ENCODE peak calls at places on chromosomes 13 and 19, in four cellular contexts. One of them, this sample, is unnamed.

GRCh38 chr13:35684432-35684831 is 207.9 kb upstream of the MAB21L1 start:
- DNase-seq in nephron progenitor cell: no peak
- DNase-seq in RWPE1: no peak
- DNase-seq in GM12878: no peak
- DNase-seq in this sample: no peak

GRCh38 chr19:43606569-43607229 is 5.2 kb upstream of the SRRM5 start:
- DNase-seq in nephron progenitor cell: no peak
- DNase-seq in RWPE1: peak; percentile 57
- DNase-seq in GM12878: no peak
- DNase-seq in this sample: no peak

GRCh38 chr19:49186108-49186507 is 28.5 kb downstream of the TRPM4 start:
- DNase-seq in nephron progenitor cell: no peak
- DNase-seq in RWPE1: no peak
- DNase-seq in GM12878: no peak
- DNase-seq in this sample: no peak

GRCh38 chr19:38683393-38684077 is 36.1 kb downstream of the ACTN4 start:
- DNase-seq in nephron progenitor cell: no peak
- DNase-seq in RWPE1: peak; percentile 94
- DNase-seq in GM12878: no peak
- DNase-seq in this sample: peak; percentile 68

GRCh38 chr19:1668339-1669123 is 16.1 kb upstream of the TCF3 start:
- DNase-seq in nephron progenitor cell: peak; percentile 41
- DNase-seq in RWPE1: no peak
- DNase-seq in GM12878: no peak
- DNase-seq in this sample: peak; percentile 9

GRCh38 chr13:101433895-101434294 is 17.6 kb upstream of the NALCN start:
- DNase-seq in nephron progenitor cell: no peak
- DNase-seq in RWPE1: no peak
- DNase-seq in GM12878: no peak
- DNase-seq in this sample: no peak

GRCh38 chr13:114077121-114077937 is 55.1 kb downstream of the RASA3 start:
- DNase-seq in nephron progenitor cell: no peak
- DNase-seq in RWPE1: no peak
- DNase-seq in GM12878: no peak
- DNase-seq in this sample: no peak

GRCh38 chr13:50549221-50549942 is 294.1 kb downstream of the DLEU7 start:
- DNase-seq in nephron progenitor cell: no peak
- DNase-seq in RWPE1: no peak
- DNase-seq in GM12878: no peak
- DNase-seq in this sample: no peak

GRCh38 chr19:45677351-45678230 is 9.6 kb downstream of the GIPR start:
- DNase-seq in nephron progenitor cell: peak; percentile 84
- DNase-seq in RWPE1: peak; percentile 87
- DNase-seq in GM12878: peak; percentile 81
- DNase-seq in this sample: peak; percentile 82

GRCh38 chr13:110006304-110006703 is 219.9 kb upstream of the IRS2 start:
- DNase-seq in nephron progenitor cell: no peak
- DNase-seq in RWPE1: peak; percentile 69
- DNase-seq in GM12878: no peak
- DNase-seq in this sample: no peak

GRCh38 chr13:27921421-27921960 is 1.7 kb downstream of the PDX1 start:
- DNase-seq in nephron progenitor cell: no peak
- DNase-seq in RWPE1: no peak
- DNase-seq in GM12878: no peak
- DNase-seq in this sample: no peak

GRCh38 chr19:4676955-4677731 is 7.0 kb upstream of the MYDGF start:
- DNase-seq in nephron progenitor cell: peak; percentile 50
- DNase-seq in RWPE1: peak; percentile 27
- DNase-seq in GM12878: no peak
- DNase-seq in this sample: no peak

GRCh38 chr13:47148543-47148942 is 251.7 kb upstream of the HTR2A start:
- DNase-seq in nephron progenitor cell: no peak
- DNase-seq in RWPE1: no peak
- DNase-seq in GM12878: no peak
- DNase-seq in this sample: no peak

GRCh38 chr19:18433039-18433691 is 4.8 kb downstream of the ISYNA1 start:
- DNase-seq in nephron progenitor cell: peak; percentile 64
- DNase-seq in RWPE1: no peak
- DNase-seq in GM12878: no peak
- DNase-seq in this sample: no peak

GRCh38 chr13:37427843-37428494 is 170.6 kb downstream of the POSTN start:
- DNase-seq in nephron progenitor cell: no peak
- DNase-seq in RWPE1: no peak
- DNase-seq in GM12878: no peak
- DNase-seq in this sample: no peak

GRCh38 chr13:63436288-63436687 is 2020.6 kb upstream of the PCDH20 start:
- DNase-seq in nephron progenitor cell: no peak
- DNase-seq in RWPE1: no peak
- DNase-seq in GM12878: no peak
- DNase-seq in this sample: no peak

GRCh38 chr19:49808762-49809154 is 4.3 kb downstream of the FUZ start:
- DNase-seq in nephron progenitor cell: peak; percentile 99
- DNase-seq in RWPE1: peak; percentile 92
- DNase-seq in GM12878: no peak
- DNase-seq in this sample: peak; percentile 88

GRCh38 chr13:67736646-67737420 is 506.7 kb upstream of the PCDH9 start:
- DNase-seq in nephron progenitor cell: peak; percentile 15
- DNase-seq in RWPE1: no peak
- DNase-seq in GM12878: no peak
- DNase-seq in this sample: peak; percentile 12
- TF ChIP-seq CTCF in nephron progenitor cell: peak; percentile 43
- TF ChIP-seq CTCF in RWPE1: no peak
- TF ChIP-seq CTCF in GM12878: no peak
- TF ChIP-seq CTCF in this sample: peak; percentile 60

GRCh38 chr13:92901739-92902138 is 324.9 kb upstream of the GPC6 start:
- DNase-seq in nephron progenitor cell: no peak
- DNase-seq in RWPE1: no peak
- DNase-seq in GM12878: no peak
- DNase-seq in this sample: no peak

GRCh38 chr13:92900455-92900854 is 326.2 kb upstream of the GPC6 start:
- DNase-seq in nephron progenitor cell: no peak
- DNase-seq in RWPE1: no peak
- DNase-seq in GM12878: no peak
- DNase-seq in this sample: no peak

DNA sequence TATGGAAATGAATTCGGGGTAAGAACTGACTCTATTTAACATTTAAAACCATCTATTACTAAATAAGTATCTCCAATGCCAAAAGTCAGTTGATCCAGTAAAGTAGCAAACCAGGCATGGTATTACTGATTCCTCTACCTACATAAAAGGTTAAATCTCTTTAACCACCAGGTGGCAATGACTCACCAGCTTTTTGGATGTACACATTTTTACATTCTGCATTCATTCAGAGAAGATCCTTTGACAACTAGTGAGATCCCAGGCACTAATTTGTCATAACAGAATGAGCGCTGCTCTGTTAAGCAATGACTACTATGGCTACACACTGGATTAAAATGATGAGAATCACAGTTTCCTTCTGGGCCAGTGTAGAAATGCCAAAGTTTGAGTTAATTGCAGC is 329.8 kb upstream of the GPC6 start:
- DNase-seq in nephron progenitor cell: no peak
- DNase-seq in RWPE1: peak; percentile 4
- DNase-seq in GM12878: no peak
- DNase-seq in this sample: no peak
- TF ChIP-seq CTCF in nephron progenitor cell: peak; percentile 39
- TF ChIP-seq CTCF in RWPE1: no peak
- TF ChIP-seq CTCF in GM12878: no peak
- TF ChIP-seq CTCF in this sample: peak; percentile 64

DNA sequence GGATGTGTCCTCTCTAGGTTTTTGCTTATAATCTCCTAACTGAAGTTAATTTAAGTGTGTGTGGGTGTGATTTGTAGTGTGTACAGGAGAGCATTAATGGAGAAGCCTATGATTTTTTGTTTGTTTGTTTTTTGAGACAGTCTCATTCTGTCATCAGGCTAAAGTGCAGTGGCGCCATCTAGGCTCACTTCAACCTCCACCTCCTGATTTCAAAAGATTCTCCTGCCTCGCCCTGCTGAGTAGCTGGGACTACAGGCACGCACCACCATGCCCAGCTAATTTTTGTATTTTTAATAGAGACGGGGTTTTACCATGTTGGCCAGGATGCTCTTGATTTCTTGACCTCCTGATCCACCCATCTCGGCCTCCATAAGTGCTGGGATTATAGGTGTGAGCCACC is 20.6 kb downstream of the ZNF701 start:
- DNase-seq in nephron progenitor cell: no peak
- DNase-seq in RWPE1: no peak
- DNase-seq in GM12878: no peak
- DNase-seq in this sample: no peak
- TF ChIP-seq CTCF in nephron progenitor cell: no peak
- TF ChIP-seq CTCF in RWPE1: no peak
- TF ChIP-seq CTCF in GM12878: peak; percentile 17
- TF ChIP-seq CTCF in this sample: peak; percentile 25

DNA sequence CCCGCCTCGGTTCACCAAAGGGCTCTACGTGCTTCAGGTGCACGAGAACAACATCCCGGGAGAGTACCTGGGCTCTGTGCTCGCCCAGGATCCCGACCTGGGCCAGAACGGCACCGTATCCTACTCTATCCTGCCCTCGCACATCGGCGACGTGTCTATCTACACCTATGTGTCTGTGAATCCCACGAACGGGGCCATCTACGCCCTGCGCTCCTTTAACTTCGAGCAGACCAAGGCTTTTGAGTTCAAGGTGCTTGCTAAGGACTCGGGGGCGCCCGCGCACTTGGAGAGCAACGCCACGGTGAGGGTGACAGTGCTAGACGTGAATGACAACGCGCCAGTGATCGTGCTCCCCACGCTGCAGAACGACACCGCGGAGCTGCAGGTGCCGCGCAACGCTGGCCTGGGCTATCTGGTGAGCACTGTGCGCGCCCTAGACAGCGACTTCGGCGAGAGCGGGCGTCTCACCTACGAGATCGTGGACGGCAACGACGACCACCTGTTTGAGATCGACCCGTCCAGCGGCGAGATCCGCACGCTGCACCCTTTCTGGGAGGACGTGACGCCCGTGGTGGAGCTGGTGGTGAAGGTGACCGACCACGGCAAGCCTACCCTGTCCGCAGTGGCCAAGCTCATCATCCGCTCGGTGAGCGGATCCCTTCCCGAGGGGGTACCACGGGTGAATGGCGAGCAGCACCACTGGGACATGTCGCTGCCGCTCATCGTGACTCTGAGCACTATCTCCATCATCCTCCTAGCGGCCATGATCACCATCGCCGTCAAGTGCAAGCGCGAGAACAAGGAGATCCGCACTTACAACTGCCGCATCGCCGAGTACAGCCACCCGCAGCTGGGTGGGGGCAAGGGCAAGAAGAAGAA is 2.6 kb downstream of the PCDH17 start:
- DNase-seq in nephron progenitor cell: peak; percentile 16
- DNase-seq in RWPE1: no peak
- DNase-seq in GM12878: no peak
- DNase-seq in this sample: peak; percentile 11
- TF ChIP-seq CTCF in nephron progenitor cell: no peak
- TF ChIP-seq CTCF in RWPE1: no peak
- TF ChIP-seq CTCF in GM12878: no peak
- TF ChIP-seq CTCF in this sample: peak; percentile 20

GRCh38 chr19:52943884-52944643 is 18.6 kb downstream of the ZNF816 start:
- DNase-seq in nephron progenitor cell: no peak
- DNase-seq in RWPE1: no peak
- DNase-seq in GM12878: no peak
- DNase-seq in this sample: no peak

GRCh38 chr19:52941941-52942370 is 18.7 kb upstream of the ZNF888 start:
- DNase-seq in nephron progenitor cell: peak; percentile 37
- DNase-seq in RWPE1: peak; percentile 8
- DNase-seq in GM12878: no peak
- DNase-seq in this sample: no peak

GRCh38 chr19:52945652-52946321 is 16.9 kb downstream of the ZNF816 start:
- DNase-seq in nephron progenitor cell: no peak
- DNase-seq in RWPE1: no peak
- DNase-seq in GM12878: no peak
- DNase-seq in this sample: no peak

GRCh38 chr19:52943134-52943883 is 19.4 kb downstream of the ZNF816 start:
- DNase-seq in nephron progenitor cell: no peak
- DNase-seq in RWPE1: no peak
- DNase-seq in GM12878: no peak
- DNase-seq in this sample: no peak

DNA sequence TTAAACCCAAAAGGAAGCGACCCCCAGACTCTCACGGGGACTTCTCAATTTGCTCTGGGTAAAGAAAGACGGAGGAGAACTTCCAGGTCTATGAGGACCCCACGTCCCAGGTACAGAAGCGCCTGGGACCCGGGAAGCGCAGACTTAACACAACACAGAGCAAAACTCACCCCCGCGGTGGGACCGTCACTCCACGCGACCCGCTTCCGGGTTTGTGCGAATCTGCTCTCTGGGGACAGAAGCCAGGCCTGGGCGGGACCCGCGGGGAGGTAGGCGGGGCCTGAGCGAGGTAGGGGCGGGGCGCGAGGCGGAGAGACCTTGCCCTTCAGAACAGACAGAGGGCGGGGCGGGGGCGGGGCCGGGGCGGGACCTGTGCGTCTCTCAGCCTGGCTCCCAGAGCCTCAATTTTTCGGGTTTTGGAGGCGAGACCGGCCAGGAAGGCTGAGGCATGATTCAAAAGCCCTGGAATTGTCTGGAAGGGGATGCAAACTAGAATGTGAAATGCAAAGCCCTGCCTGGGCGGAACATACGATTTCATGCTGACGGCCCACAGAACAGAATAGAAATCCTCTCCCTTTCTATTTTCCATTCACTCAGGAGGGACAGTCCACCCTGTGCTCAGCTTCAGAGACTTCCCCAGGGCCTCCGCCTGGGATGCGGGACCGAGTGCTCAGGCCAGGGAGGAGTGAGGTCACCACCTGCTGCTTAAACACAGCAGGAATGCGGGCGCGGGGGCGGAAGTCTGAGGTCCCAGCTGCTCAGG is 19.3 kb upstream of the ZNF888 start:
- DNase-seq in nephron progenitor cell: peak; percentile 96
- DNase-seq in RWPE1: peak; percentile 74
- DNase-seq in GM12878: peak; percentile 48
- DNase-seq in this sample: peak; percentile 93
- TF ChIP-seq CTCF in nephron progenitor cell: no peak
- TF ChIP-seq CTCF in RWPE1: no peak
- TF ChIP-seq CTCF in GM12878: no peak
- TF ChIP-seq CTCF in this sample: no peak

GRCh38 chr13:40318366-40318765 is 348.1 kb downstream of the FOXO1 start:
- DNase-seq in nephron progenitor cell: no peak
- DNase-seq in RWPE1: peak; percentile 10
- DNase-seq in GM12878: no peak
- DNase-seq in this sample: no peak
- TF ChIP-seq CTCF in nephron progenitor cell: no peak
- TF ChIP-seq CTCF in RWPE1: no peak
- TF ChIP-seq CTCF in GM12878: no peak
- TF ChIP-seq CTCF in this sample: no peak

DNA sequence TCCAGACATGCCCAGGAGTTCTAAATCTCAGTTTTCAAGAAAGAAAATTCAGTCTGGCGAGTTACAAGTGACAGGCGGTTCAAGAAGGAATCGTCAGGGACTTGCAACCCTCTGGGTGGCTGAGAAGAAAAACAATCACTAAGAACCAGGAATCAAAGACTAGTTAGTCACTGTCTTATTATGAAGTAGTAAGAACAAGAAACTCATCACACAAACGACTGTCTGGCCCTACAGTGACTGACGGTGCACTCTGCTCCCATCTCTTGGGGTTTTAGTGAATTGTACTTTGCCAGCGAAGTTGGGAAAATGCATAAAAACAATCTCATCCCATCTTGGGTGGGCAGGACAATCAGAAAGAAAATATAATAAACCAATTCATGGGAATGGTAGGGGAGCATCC is 63.7 kb upstream of the SACS start:
- DNase-seq in nephron progenitor cell: no peak
- DNase-seq in RWPE1: no peak
- DNase-seq in GM12878: no peak
- DNase-seq in this sample: no peak
- TF ChIP-seq CTCF in nephron progenitor cell: no peak
- TF ChIP-seq CTCF in RWPE1: no peak
- TF ChIP-seq CTCF in GM12878: no peak
- TF ChIP-seq CTCF in this sample: no peak

This sample was measured in progenitor cell of endocrine pancreas.